ENCODE peak calls at places on chromosomes 4 and X, in seven cellular contexts. P, Y, K, J, A, R and V are unnamed samples.

GRCh38 chr4:153822316-153822715 is 33.4 kb upstream of the SFRP2 start:
- DNase-seq in J (no peak), K (no peak), R (no peak), P (no peak), A (no peak), Y (no peak), V (no peak)

GRCh38 chr4:52560844-52561280 is 98.2 kb downstream of the USP46 start:
- DNase-seq in R (no peak), K (no peak), P (peak; percentile 67), J (no peak), Y (no peak), A (no peak), V (no peak)

GRCh38 chr4:39636786-39637185 is 1.9 kb downstream of the SMIM14 start:
- DNase-seq in A (no peak), R (no peak), J (no peak), P (no peak), K (no peak), Y (no peak), V (no peak)

GRCh38 chr4:147355849-147356248 is 125.0 kb upstream of the EDNRA start:
- DNase-seq in Y (no peak), A (no peak), P (peak; percentile 97), R (peak; percentile 64), J (no peak), K (no peak), V (no peak)

GRCh38 chr4:76090241-76090691 is 15.8 kb downstream of the ART3 start:
- DNase-seq in A (no peak), P (peak; percentile 96), K (no peak), R (peak; percentile 53), J (no peak), Y (no peak), V (no peak)

GRCh38 chrX:13851996-13852695 is 35.3 kb upstream of the GPM6B start:
- DNase-seq in R (no peak), K (no peak), J (peak; percentile 3), P (no peak), Y (no peak), A (no peak), V (no peak)

GRCh38 chr4:139229534-139230039 is 50.4 kb downstream of the MGARP start:
- DNase-seq in A (no peak), J (peak; percentile 59), R (peak; percentile 45), K (no peak), P (peak; percentile 70), Y (no peak), V (no peak)

GRCh38 chr4:158670975-158671664 is 567 bp downstream of the C4orf46 start:
- DNase-seq in K (peak; percentile 39), Y (peak; percentile 39), P (peak; percentile 85), J (peak; percentile 63), A (peak; percentile 4), R (peak; percentile 85), V (peak; percentile 18)

GRCh38 chr4:138897818-138898226 is 117.8 kb upstream of the NOCT start:
- DNase-seq in J (peak; percentile 27), R (no peak), K (no peak), Y (no peak), P (peak; percentile 96), A (no peak), V (no peak)

GRCh38 chr4:13665711-13666660 is 38.5 kb upstream of the BOD1L1 start:
- DNase-seq in P (peak; percentile 29), Y (no peak), R (no peak), K (no peak), J (no peak), A (no peak), V (no peak)